ENCODE peak calls at places on chromosomes 7 and 10, in five cellular contexts. F is HEK293T, C is ELR, D is hepatic stellate cell, P is GM10248. L is an unnamed sample.

GRCh38 chr7:129437190-129437589 is 3.0 kb downstream of the STRIP2 start:
- DNase-seq in F (no peak), C (no peak), D (no peak), P (no peak), L (no peak)

GRCh38 chr10:129501652-129502436 is 34.8 kb downstream of the MGMT start:
- DNase-seq in F (no peak), C (no peak), D (no peak), P (peak; percentile 56), L (no peak)

GRCh38 chr10:132396495-132397035 is 435 bp upstream of the PWWP2B start:
- DNase-seq in F (peak; percentile 88), C (peak; percentile 60), D (peak; percentile 89), P (peak; percentile 66), L (no peak)

GRCh38 chr10:49220679-49221078 is 32.5 kb upstream of the TMEM273 start:
- DNase-seq in F (no peak), C (no peak), D (no peak), P (no peak), L (no peak)

GRCh38 chr7:25368599-25368998 is 140.3 kb upstream of the NPVF start:
- DNase-seq in F (no peak), C (no peak), D (no peak), P (no peak), L (no peak)

GRCh38 chr10:17059197-17059688 is 70.4 kb downstream of the CUBN start:
- DNase-seq in F (no peak), C (peak; percentile 86), D (peak; percentile 43), P (no peak), L (no peak)

GRCh38 chr10:70508912-70509366 is 30.4 kb downstream of the PALD1 start:
- DNase-seq in F (no peak), C (peak; percentile 8), D (peak; percentile 67), P (no peak), L (no peak)

GRCh38 chr7:3910041-3910440 is 609.0 kb downstream of the SDK1 start:
- DNase-seq in F (no peak), C (no peak), D (no peak), P (no peak), L (no peak)